ENCODE peak calls at places on chromosomes 4 and X, in seven cellular contexts. Q is head of caudate nucleus; C is hepatocyte; Y is COLO829; L is ascending aorta; N is fibroblast of lung; P is activated naive CD4-positive, alpha-beta T cell. A is an unnamed sample.

GRCh38 chr4:76016383-76016782 is 6.9 kb downstream of the CXCL10 start:
- DNase-seq in Y (no peak), L (no peak), C (no peak), Q (no peak), P (no peak), N (no peak), A (no peak)

GRCh38 chrX:11143931-11144678 is 33.0 kb downstream of the HCCS start:
- DNase-seq in Y (peak), Q (peak), L (no peak), N (peak), C (peak), P (no peak), A (peak)

GRCh38 chrX:93422693-93423092 is 250.7 kb downstream of the NAP1L3 start:
- DNase-seq in Q (peak), L (no peak), C (peak), Y (peak), N (peak), P (no peak), A (peak)

GRCh38 chr4:88138561-88138960 is 19.9 kb downstream of the ABCG2 start:
- DNase-seq in Q (no peak), C (peak), Y (peak), P (no peak), L (no peak), N (peak), A (no peak)

GRCh38 chr4:153114771-153115321 is 89.4 kb upstream of the TRIM2 start:
- DNase-seq in N (peak), C (peak), L (no peak), Q (no peak), Y (peak), P (peak), A (no peak)

GRCh38 chrX:50180073-50180940 is 20.5 kb downstream of the AKAP4 start:
- DNase-seq in L (no peak), N (no peak), Q (no peak), Y (peak), C (no peak), P (no peak), A (no peak)

GRCh38 chr4:180189639-180190038 is 2053.6 kb upstream of the TENM3 start:
- DNase-seq in P (no peak), L (no peak), C (no peak), Y (no peak), N (peak), Q (no peak), A (no peak)

GRCh38 chrX:31656013-31656412 is 584.2 kb upstream of the FTHL17 start:
- DNase-seq in C (no peak), Q (no peak), L (no peak), Y (no peak), N (peak), P (no peak), A (no peak)

GRCh38 chrX:46649421-46650260 is 76.1 kb downstream of the CHST7 start:
- DNase-seq in Q (peak), Y (no peak), C (peak), L (no peak), P (no peak), N (peak), A (peak)

GRCh38 chr4:10622728-10623127 is 61.8 kb downstream of the CLNK start:
- DNase-seq in Y (no peak), L (no peak), Q (no peak), N (peak), C (no peak), P (no peak), A (peak)

A was measured in iPS DF 6.9.